ENCODE peak calls at places on chromosomes 4 and X, in six cellular contexts. O is HuH-7; A is AG08395; W is NCI-H774; Y is stimulated activated CD8-positive, alpha-beta memory T cell treated with anti-CD3 and anti-CD28 coated beads, Interleukin-4, amount 100 ng/mL, for 48 hours; V is upper lobe of left lung. G is an unnamed sample.

GRCh38 chr4:76233534-76233933 is 18.0 kb upstream of the FAM47E start:
- DNase-seq in V (no peak), O (no peak), Y (no peak), W (no peak), A (no peak), G (no peak)

GRCh38 chr4:121072836-121073362 is 564 bp upstream of the NDNF start:
- DNase-seq in O (no peak), Y (peak), W (no peak), A (no peak), V (peak), G (no peak)

GRCh38 chrX:39137363-39137954 is 336.2 kb downstream of the MID1IP1 start:
- DNase-seq in O (no peak), W (no peak), A (no peak), Y (no peak), V (no peak), G (no peak)

GRCh38 chr4:176193898-176194297 is 1.5 kb downstream of the SPATA4 start:
- DNase-seq in W (no peak), A (peak), V (no peak), Y (peak), O (no peak), G (no peak)

GRCh38 chr4:26235500-26235899 is 85.3 kb upstream of the RBPJ start:
- DNase-seq in W (peak), O (no peak), V (peak), Y (no peak), A (peak), G (no peak)

GRCh38 chr4:84878090-84878489 is 88.4 kb downstream of the WDFY3 start:
- DNase-seq in W (no peak), Y (no peak), O (no peak), V (no peak), A (peak), G (no peak)

GRCh38 chrX:9320940-9321339 is 143.9 kb upstream of the TBL1X start:
- DNase-seq in Y (no peak), A (no peak), W (no peak), V (peak), O (no peak), G (no peak)

GRCh38 chr4:83751336-83751949 is 215.5 kb downstream of the GPAT3 start:
- DNase-seq in A (no peak), V (no peak), O (no peak), Y (no peak), W (no peak), G (no peak)

GRCh38 chr4:2412534-2412884 is 5.9 kb downstream of the ZFYVE28 start:
- DNase-seq in O (peak), W (no peak), Y (peak), A (no peak), V (no peak), G (no peak)

GRCh38 chrX:124328765-124329164 is 3.7 kb upstream of the TEX13D start:
- DNase-seq in W (no peak), A (peak), V (no peak), Y (no peak), O (no peak), G (no peak)

GRCh38 chr4:146333187-146333894 is 119.0 kb downstream of the REELD1 start:
- DNase-seq in W (no peak), A (peak), O (no peak), Y (no peak), V (no peak), G (no peak)

GRCh38 chr4:139163806-139164206 is 13.2 kb downstream of the ELF2 start:
- DNase-seq in Y (no peak), O (no peak), W (no peak), V (no peak), A (no peak), G (no peak)

GRCh38 chr4:6271701-6272465 is 2.2 kb downstream of the WFS1 start:
- DNase-seq in W (no peak), V (peak), Y (no peak), O (no peak), A (no peak), G (no peak)

GRCh38 chrX:22389544-22390243 is 117.0 kb downstream of the CBLL2 start:
- DNase-seq in W (no peak), V (no peak), O (no peak), Y (no peak), A (peak), G (no peak)

GRCh38 chrX:56029188-56029587 is 203.0 kb upstream of the KLF8 start:
- DNase-seq in V (no peak), A (no peak), W (no peak), Y (no peak), O (no peak), G (no peak)

GRCh38 chr4:123939621-123940020 is 543.0 kb downstream of the SPRY1 start:
- DNase-seq in W (no peak), A (peak), Y (no peak), V (no peak), O (no peak), G (no peak)

GRCh38 chrX:130110379-130111219 is at the start of gene ELF4:
- DNase-seq in A (peak), Y (peak), W (peak), O (peak), V (peak), G (no peak)

G was measured in SHP77 treated with DMSO at 0.1 percent for 48 hours.